ENCODE peak calls at places on chromosomes 2 and 18, in four cellular contexts. I is stimulated activated CD8-positive, alpha-beta memory T cell treated with anti-CD3 and anti-CD28 coated beads, Interleukin-7, amount 100 ng/mL, for 24 hours; E is body of pancreas; Y is occipital lobe. F is an unnamed sample.
A peak's percentile ranks its signal among the peaks of the same experiment; 100 is the strongest.

GRCh38 chr2:7736646-7737305 is 819.6 kb downstream of the RNF144A start:
- DNase-seq in I (no peak), E (no peak), Y (no peak), F (no peak)

GRCh38 chr2:42722328-42723190 is 41.4 kb downstream of the OXER1 start:
- DNase-seq in I (no peak), E (peak; percentile 81), Y (peak; percentile 5), F (no peak)

GRCh38 chr2:143402462-143402861 is 273.2 kb downstream of the ARHGAP15 start:
- DNase-seq in I (no peak), E (no peak), Y (no peak), F (no peak)

GRCh38 chr2:75493230-75493629 is 67.5 kb downstream of the EVA1A start:
- DNase-seq in I (no peak), E (no peak), Y (no peak), F (peak; percentile 7)

GRCh38 chr2:154158101-154158500 is 286.4 kb downstream of the GALNT13 start:
- DNase-seq in I (no peak), E (no peak), Y (no peak), F (no peak)

GRCh38 chr2:204114294-204114693 is 177.7 kb downstream of the ICOS start:
- DNase-seq in I (no peak), E (no peak), Y (no peak), F (no peak)

GRCh38 chr2:68936889-68937288 is 15.8 kb downstream of the GKN2 start:
- DNase-seq in I (no peak), E (no peak), Y (no peak), F (no peak)

GRCh38 chr18:22009242-22009641 is 160.1 kb upstream of the GATA6 start:
- DNase-seq in I (no peak), E (no peak), Y (no peak), F (no peak)

GRCh38 chr2:234792566-234792965 is 159.3 kb upstream of the SH3BP4 start:
- DNase-seq in I (no peak), E (no peak), Y (no peak), F (no peak)

GRCh38 chr2:16161085-16161565 is 220.8 kb downstream of the MYCN start:
- DNase-seq in I (no peak), E (no peak), Y (no peak), F (no peak)

GRCh38 chr2:31567679-31568078 is 13.1 kb downstream of the SRD5A2 start:
- DNase-seq in I (no peak), E (no peak), Y (no peak), F (no peak)

GRCh38 chr18:61531182-61531581 is 198.0 kb downstream of the CDH20 start:
- DNase-seq in I (no peak), E (no peak), Y (peak; percentile 12), F (no peak)

GRCh38 chr2:132489150-132489549 is 72.5 kb downstream of the GPR39 start:
- DNase-seq in I (no peak), E (no peak), Y (no peak), F (no peak)

GRCh38 chr18:61589724-61590065 is 256.5 kb downstream of the CDH20 start:
- DNase-seq in I (no peak), E (no peak), Y (no peak), F (no peak)

GRCh38 chr2:10328667-10329583 is 26.2 kb downstream of the HPCAL1 start:
- DNase-seq in I (no peak), E (no peak), Y (no peak), F (no peak)

GRCh38 chr2:235658371-235659174 is 164.7 kb downstream of the AGAP1 start:
- DNase-seq in I (no peak), E (no peak), Y (no peak), F (no peak)

GRCh38 chr18:46696268-46696667 is 39.2 kb upstream of the LOXHD1 start:
- DNase-seq in I (no peak), E (no peak), Y (no peak), F (no peak)

GRCh38 chr18:59145055-59145454 is 5.4 kb downstream of the SEC11C start:
- DNase-seq in I (no peak), E (peak; percentile 20), Y (no peak), F (no peak)

GRCh38 chr2:98496750-98497493 is 52.3 kb downstream of the INPP4A start:
- DNase-seq in I (no peak), E (no peak), Y (no peak), F (no peak)

GRCh38 chr2:11697103-11697871 is 27.3 kb upstream of the NTSR2 start:
- DNase-seq in I (no peak), E (no peak), Y (peak; percentile 33), F (peak; percentile 34)

GRCh38 chr18:13180614-13181375 is 37.8 kb upstream of the LDLRAD4 start:
- DNase-seq in I (no peak), E (no peak), Y (no peak), F (no peak)

GRCh38 chr18:7577706-7578105 is 10.6 kb downstream of the PTPRM start:
- DNase-seq in I (no peak), E (no peak), Y (no peak), F (no peak)

GRCh38 chr2:169254774-169255173 is 107.6 kb downstream of the LRP2 start:
- DNase-seq in I (no peak), E (no peak), Y (no peak), F (no peak)